ENCODE peak calls at places on chromosomes 3 and 15, in six cellular contexts. D is stomach, O is hepatocyte, M is HCT116, H is left ventricle myocardium inferior, P is breast epithelium. X is an unnamed sample.

GRCh38 chr3:53259427-53260259 is 3.8 kb upstream of the TKT start:
- DNase-seq in D (no peak), O (no peak), M (no peak), H (peak; percentile 25), P (no peak), X (no peak)

GRCh38 chr15:81633889-81634288 is 259.9 kb upstream of the TMC3 start:
- DNase-seq in D (no peak), O (no peak), M (no peak), H (no peak), P (no peak), X (no peak)

GRCh38 chr3:184801241-184801640 is 10.7 kb upstream of the VPS8 start:
- DNase-seq in D (no peak), O (no peak), M (no peak), H (no peak), P (no peak), X (no peak)

GRCh38 chr15:62125763-62126162 is 39.3 kb downstream of the C2CD4B start:
- DNase-seq in D (no peak), O (peak; percentile 47), M (peak; percentile 38), H (no peak), P (no peak), X (no peak)

GRCh38 chr3:52088445-52089367 is 32.3 kb upstream of the DUSP7 start:
- DNase-seq in D (no peak), O (peak; percentile 38), M (no peak), H (no peak), P (no peak), X (no peak)

GRCh38 chr3:184016169-184016570 is 1.5 kb downstream of the ABCC5 start:
- DNase-seq in D (no peak), O (no peak), M (no peak), H (no peak), P (no peak), X (no peak)

GRCh38 chr3:65793495-65794200 is 245.1 kb downstream of the MAGI1 start:
- DNase-seq in D (no peak), O (peak; percentile 53), M (no peak), H (no peak), P (no peak), X (peak; percentile 63)

GRCh38 chr3:45969953-45970352 is 25.7 kb downstream of the FYCO1 start:
- DNase-seq in D (no peak), O (no peak), M (no peak), H (no peak), P (no peak), X (no peak)

GRCh38 chr15:74937226-74937601 is 659 bp downstream of the COX5A start:
- DNase-seq in D (no peak), O (no peak), M (no peak), H (no peak), P (no peak), X (no peak)

GRCh38 chr3:45023675-45024074 is 2.4 kb upstream of the CLEC3B start:
- DNase-seq in D (no peak), O (no peak), M (no peak), H (no peak), P (no peak), X (no peak)

GRCh38 chr3:39164414-39164813 is 11.0 kb upstream of the CSRNP1 start:
- DNase-seq in D (no peak), O (no peak), M (no peak), H (no peak), P (no peak), X (no peak)

GRCh38 chr15:90838066-90838465 is 30.3 kb upstream of the FURIN start:
- DNase-seq in D (no peak), O (no peak), M (no peak), H (no peak), P (no peak), X (no peak)

GRCh38 chr15:82709081-82709420 is 624 bp downstream of the AP3B2 start:
- DNase-seq in D (no peak), O (no peak), M (no peak), H (no peak), P (no peak), X (no peak)

GRCh38 chr3:194133661-194134230 is 2.2 kb upstream of the HES1 start:
- DNase-seq in D (peak; percentile 61), O (peak; percentile 82), M (no peak), H (peak; percentile 75), P (no peak), X (peak; percentile 29)

GRCh38 chr15:25850154-25851111 is 12.7 kb downstream of the ATP10A start:
- DNase-seq in D (peak; percentile 52), O (peak; percentile 85), M (no peak), H (peak; percentile 79), P (peak; percentile 69), X (peak; percentile 69)

GRCh38 chr15:99435138-99435695 is 130.6 kb upstream of the MEF2A start:
- DNase-seq in D (peak; percentile 79), O (peak; percentile 36), M (no peak), H (no peak), P (peak; percentile 73), X (peak; percentile 49)

GRCh38 chr3:22886394-22886793 is 316.7 kb upstream of the UBE2E2 start:
- DNase-seq in D (no peak), O (no peak), M (no peak), H (peak; percentile 30), P (no peak), X (no peak)

GRCh38 chr3:185059766-185060165 is 93.1 kb downstream of the C3orf70 start:
- DNase-seq in D (no peak), O (no peak), M (no peak), H (no peak), P (no peak), X (no peak)

GRCh38 chr3:12141350-12141749 is 17.4 kb downstream of the TIMP4 start:
- DNase-seq in D (no peak), O (no peak), M (no peak), H (no peak), P (no peak), X (no peak)

GRCh38 chr3:12143949-12144504 is 14.7 kb downstream of the TIMP4 start:
- DNase-seq in D (peak; percentile 29), O (peak; percentile 53), M (no peak), H (peak; percentile 69), P (peak; percentile 87), X (no peak)

GRCh38 chr3:12139111-12139511 is 19.6 kb downstream of the TIMP4 start:
- DNase-seq in D (no peak), O (peak; percentile 66), M (peak; percentile 29), H (no peak), P (no peak), X (peak; percentile 33)

GRCh38 chr3:12138044-12138443 is 20.7 kb downstream of the TIMP4 start:
- DNase-seq in D (peak; percentile 33), O (no peak), M (peak; percentile 8), H (no peak), P (no peak), X (no peak)

GRCh38 chr3:12142476-12142875 is 16.2 kb downstream of the TIMP4 start:
- DNase-seq in D (no peak), O (no peak), M (no peak), H (no peak), P (no peak), X (no peak)
- H3K27ac ChIP-seq in D (no peak overlapping the region), O (no peak overlapping the region), M (no peak overlapping the region), H (peak overlapping the region; percentile 91), P (peak overlapping the region; percentile 95), X (no peak overlapping the region)

DNA sequence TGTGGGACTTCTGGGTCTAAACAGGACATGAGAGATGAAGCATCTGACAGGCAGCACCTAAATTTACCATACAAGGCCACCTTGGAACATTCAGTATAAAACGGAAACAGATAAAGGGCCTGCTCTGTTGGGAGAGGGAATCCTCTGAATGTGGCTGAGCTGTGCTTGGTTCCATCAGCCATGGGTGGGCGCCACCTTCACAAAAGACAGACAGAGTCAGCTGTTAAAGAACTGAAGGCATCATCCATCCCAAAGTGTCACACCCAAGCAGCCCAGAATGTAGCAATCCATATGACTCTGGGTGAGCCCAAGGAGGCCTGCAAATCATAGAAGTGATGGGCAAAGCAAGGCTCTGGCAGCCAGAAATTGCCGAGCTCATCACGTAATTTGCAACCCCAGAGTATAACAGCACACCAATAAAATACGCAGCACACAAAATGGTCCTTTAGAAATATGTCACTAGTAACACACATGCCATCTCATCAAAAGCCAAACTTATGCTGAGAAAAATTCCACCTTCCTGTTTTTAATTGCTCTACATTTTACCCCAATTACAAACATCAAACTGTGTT is 24.8 kb upstream of the RBP1 start:
- DNase-seq in D (no peak), O (peak; percentile 29), M (peak; percentile 8), H (no peak), P (no peak), X (no peak)
- TF ChIP-seq CTCF in D (no peak), O (peak; percentile 46), M (peak; percentile 23), H (peak; percentile 34), P (no peak), X (peak; percentile 23)

DNA sequence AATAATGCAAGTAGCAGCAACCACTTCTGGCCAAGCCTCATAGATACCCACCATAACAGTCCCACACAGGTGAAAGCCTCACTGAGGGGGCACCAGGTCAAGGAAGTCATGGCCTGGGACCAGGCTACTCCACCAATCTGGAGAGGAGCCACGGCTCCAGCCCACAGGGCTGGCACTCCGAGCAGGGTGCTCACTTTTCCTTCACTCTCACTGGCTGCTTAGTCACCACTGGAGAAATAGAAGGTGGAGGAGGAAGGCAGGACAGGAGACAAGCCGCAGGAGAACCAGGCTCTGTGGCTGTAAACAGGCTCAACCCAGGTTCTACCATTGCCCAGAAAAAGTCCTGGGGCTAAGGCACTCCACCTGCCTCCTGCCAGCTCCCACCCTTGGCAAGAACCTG is 1.2 kb downstream of the USP19 start:
- DNase-seq in D (no peak), O (no peak), M (no peak), H (no peak), P (no peak), X (no peak)
- H3K27ac ChIP-seq in D (peak overlapping the region; percentile 97), O (peak overlapping the region; percentile 90), M (peak overlapping the region; percentile 100), H (peak overlapping the region; percentile 98), P (peak overlapping the region; percentile 96), X (peak overlapping the region; percentile 95)

DNA sequence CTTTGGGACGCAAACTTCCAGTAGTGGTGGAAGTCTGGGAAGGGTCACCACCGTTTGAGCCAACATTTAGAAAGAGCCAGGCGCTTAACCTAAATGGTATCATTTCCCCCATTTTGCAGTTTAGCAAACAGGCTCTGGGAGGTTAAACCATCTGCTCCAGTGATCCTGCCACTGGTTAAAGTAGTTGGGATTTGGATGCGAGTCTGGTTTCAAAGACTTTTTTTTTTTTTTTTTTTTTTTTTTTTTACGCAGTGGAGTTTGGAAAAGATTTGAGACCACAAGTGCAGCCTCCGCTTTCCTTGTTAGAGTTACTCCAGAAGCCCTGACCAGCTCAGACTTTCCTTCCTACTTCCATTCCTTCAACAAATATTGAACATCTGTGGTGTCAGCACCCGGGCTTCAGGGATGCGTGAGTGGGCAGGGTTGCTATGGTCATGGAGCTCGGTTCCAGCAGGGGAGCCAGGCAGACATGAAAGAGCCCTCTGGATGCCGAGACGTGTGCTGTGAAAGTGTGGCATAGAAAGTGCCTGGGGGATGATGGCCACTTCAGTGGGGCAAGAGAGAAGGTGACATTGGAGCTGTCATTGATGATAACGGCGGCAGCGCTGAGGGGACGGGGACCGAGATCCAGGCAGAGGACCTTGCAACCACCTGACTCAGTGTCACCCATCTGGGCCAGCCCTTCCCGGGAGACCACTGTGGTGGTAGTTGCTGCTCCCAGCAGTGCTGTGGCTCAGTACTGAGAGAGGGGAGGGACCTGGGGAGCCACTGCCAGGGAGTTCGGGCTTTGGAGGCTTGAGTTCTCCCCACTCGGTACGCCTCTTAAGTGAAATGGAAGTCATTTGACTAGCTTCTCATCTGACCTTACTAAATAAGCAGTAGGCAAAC is 1.1 kb upstream of the RNU6-1 start:
- DNase-seq in D (no peak), O (peak; percentile 61), M (no peak), H (no peak), P (no peak), X (no peak)
- TF ChIP-seq CTCF in D (no peak), O (peak; percentile 2), M (no peak), H (no peak), P (no peak), X (no peak)

GRCh38 chr15:52337198-52337853 is 41.7 kb upstream of the MYO5C start:
- DNase-seq in D (no peak), O (no peak), M (no peak), H (no peak), P (no peak), X (peak; percentile 77)
- H3K27ac ChIP-seq in D (no peak overlapping the region), O (no peak overlapping the region), M (peak overlapping the region; percentile 9), H (peak overlapping the region; percentile 48), P (no peak overlapping the region), X (no peak overlapping the region)

X was measured in RWPE1.